ENCODE peak calls at places on chromosome 7, in four cellular contexts. X, B, Q and G are unnamed samples.

GRCh38 chr7:23020742-23021401 is 6.9 kb upstream of the HYCC1 start:
- DNase-seq in X (peak; percentile 70), B (peak; percentile 87), Q (no peak), G (no peak)

GRCh38 chr7:105285118-105285874 is 103.4 kb downstream of the SRPK2 start:
- DNase-seq in X (no peak), B (no peak), Q (no peak), G (no peak)

GRCh38 chr7:70698219-70698832 is 433.6 kb upstream of the GALNT17 start:
- DNase-seq in X (peak; percentile 56), B (peak; percentile 50), Q (peak; percentile 62), G (no peak)

GRCh38 chr7:45089314-45089891 is 634 bp upstream of the NACAD start:
- DNase-seq in X (peak; percentile 60), B (peak; percentile 37), Q (peak; percentile 49), G (peak; percentile 74)

GRCh38 chr7:2108501-2109250 is 124.1 kb downstream of the MAD1L1 start:
- DNase-seq in X (no peak), B (no peak), Q (no peak), G (no peak)

GRCh38 chr7:23335141-23335540 is 36.0 kb downstream of the MALSU1 start:
- DNase-seq in X (no peak), B (peak; percentile 13), Q (no peak), G (no peak)

GRCh38 chr7:102991077-102991539 is 78.3 kb downstream of the LRRC17 start:
- DNase-seq in X (no peak), B (peak; percentile 31), Q (no peak), G (no peak)

GRCh38 chr7:539731-540411 is 20.2 kb upstream of the PDGFA start:
- DNase-seq in X (peak; percentile 78), B (peak; percentile 97), Q (no peak), G (no peak)

GRCh38 chr7:144818516-144818915 is 17.3 kb downstream of the TPK1 start:
- DNase-seq in X (no peak), B (no peak), Q (no peak), G (peak; percentile 74)

GRCh38 chr7:87316097-87316700 is 29.3 kb upstream of the CROT start:
- DNase-seq in X (no peak), B (no peak), Q (no peak), G (no peak)

GRCh38 chr7:53350241-53350640 is 314.8 kb downstream of the POM121L12 start:
- DNase-seq in X (peak; percentile 11), B (peak; percentile 21), Q (peak; percentile 67), G (no peak)

GRCh38 chr7:47948096-47948790 is at the start of gene PKD1L1:
- DNase-seq in X (no peak), B (no peak), Q (no peak), G (no peak)

GRCh38 chr7:150980663-150981062 is 2.5 kb upstream of the KCNH2 start:
- DNase-seq in X (no peak), B (no peak), Q (peak; percentile 71), G (no peak)

GRCh38 chr7:130095812-130096211 is 25.5 kb downstream of the KLHDC10 start:
- DNase-seq in X (peak; percentile 84), B (no peak), Q (no peak), G (no peak)

GRCh38 chr7:226281-226882 is 34.0 kb downstream of the FAM20C start:
- DNase-seq in X (peak; percentile 75), B (peak; percentile 47), Q (no peak), G (no peak)

GRCh38 chr7:35359423-35359822 is 105.5 kb upstream of the TBX20 start:
- DNase-seq in X (no peak), B (no peak), Q (no peak), G (no peak)

GRCh38 chr7:519429-519973 is at the start of gene PDGFA:
- DNase-seq in X (peak; percentile 62), B (peak; percentile 51), Q (peak; percentile 74), G (no peak)

GRCh38 chr7:32154797-32155196 is 84.6 kb upstream of the PDE1C start:
- DNase-seq in X (no peak), B (no peak), Q (no peak), G (no peak)

GRCh38 chr7:112292162-112292561 is 85.7 kb downstream of the ZNF277 start:
- DNase-seq in X (no peak), B (no peak), Q (peak; percentile 5), G (no peak)

GRCh38 chr7:93715234-93715633 is 140.7 kb upstream of the CALCR start:
- DNase-seq in X (peak; percentile 55), B (peak; percentile 47), Q (peak; percentile 58), G (no peak)

GRCh38 chr7:47100815-47101435 is 481.0 kb downstream of the TNS3 start:
- DNase-seq in X (peak; percentile 51), B (peak; percentile 89), Q (peak; percentile 54), G (no peak)

GRCh38 chr7:51142741-51143390 is 173.7 kb downstream of the COBL start:
- DNase-seq in X (no peak), B (no peak), Q (no peak), G (no peak)

GRCh38 chr7:91288208-91288824 is 24.1 kb downstream of the FZD1 start:
- DNase-seq in X (peak; percentile 1), B (peak; percentile 53), Q (peak; percentile 42), G (no peak)

GRCh38 chr7:150926066-150926465 is 52.1 kb downstream of the KCNH2 start:
- DNase-seq in X (no peak), B (no peak), Q (no peak), G (no peak)

GRCh38 chr7:1713502-1714484 is 43.7 kb downstream of the ELFN1 start:
- DNase-seq in X (no peak), B (no peak), Q (peak; percentile 93), G (no peak)

GRCh38 chr7:726854-727103 is 280 bp downstream of the DNAAF5 start:
- DNase-seq in X (no peak), B (no peak), Q (peak; percentile 66), G (no peak)

GRCh38 chr7:143375298-143376034 is 5.7 kb upstream of the ZYX start:
- DNase-seq in X (no peak), B (peak; percentile 28), Q (no peak), G (peak; percentile 78)

GRCh38 chr7:117036034-117036669 is 82.9 kb downstream of the ST7 start:
- DNase-seq in X (no peak), B (no peak), Q (no peak), G (no peak)

DNA sequence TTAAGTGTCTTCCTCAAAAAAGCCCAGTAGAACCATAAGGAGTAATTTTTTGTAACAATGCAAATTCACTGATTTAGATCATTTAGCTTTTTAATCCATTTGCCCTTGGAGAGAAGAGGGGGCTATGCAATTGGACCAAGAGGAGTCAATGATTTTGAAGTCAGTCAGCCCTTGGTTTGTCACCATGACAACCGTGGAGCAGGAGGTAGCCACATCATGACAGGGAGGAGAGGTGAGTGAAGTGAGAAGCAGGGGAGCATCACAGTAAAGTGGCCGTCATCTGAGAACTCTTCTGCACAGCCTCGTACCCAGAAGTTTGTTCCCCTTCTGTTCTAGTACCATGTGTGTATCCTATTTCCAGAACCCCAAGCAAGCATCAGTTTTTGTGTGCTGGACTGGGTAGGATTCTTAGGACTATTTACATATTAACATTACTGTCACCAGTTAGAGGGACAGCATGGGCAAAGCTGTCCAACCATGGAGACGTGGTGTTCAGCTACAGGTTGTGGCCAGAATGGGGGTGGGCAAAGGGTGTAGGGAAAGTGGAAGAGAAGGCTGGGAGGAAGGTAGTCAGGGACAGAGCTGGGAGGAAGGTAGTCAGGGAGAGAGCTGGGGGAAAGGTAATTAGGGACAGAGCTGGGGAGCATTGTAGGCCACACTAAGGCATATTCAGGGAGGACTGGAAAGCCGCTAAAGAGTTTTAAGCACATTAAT is 13.1 kb downstream of the UBE3C start:
- DNase-seq in X (no peak), B (no peak), Q (no peak), G (no peak)
- H3K36me3 ChIP-seq in X (peaks cover 4% of the 10 kb centered on the region), B (peaks cover 11% of the 10 kb centered on the region), Q (no peaks in the 10 kb centered on the region), G (no peaks in the 10 kb centered on the region)

GRCh38 chr7:6444516-6445269 is 3.1 kb downstream of the DAGLB start:
- DNase-seq in X (peak; percentile 44), B (no peak), Q (no peak), G (no peak)
- H3K36me3 ChIP-seq in X (peaks cover 33% of the 10 kb centered on the region), B (peaks cover 34% of the 10 kb centered on the region), Q (peaks cover 11% of the 10 kb centered on the region), G (peaks cover 15% of the 10 kb centered on the region)

DNA sequence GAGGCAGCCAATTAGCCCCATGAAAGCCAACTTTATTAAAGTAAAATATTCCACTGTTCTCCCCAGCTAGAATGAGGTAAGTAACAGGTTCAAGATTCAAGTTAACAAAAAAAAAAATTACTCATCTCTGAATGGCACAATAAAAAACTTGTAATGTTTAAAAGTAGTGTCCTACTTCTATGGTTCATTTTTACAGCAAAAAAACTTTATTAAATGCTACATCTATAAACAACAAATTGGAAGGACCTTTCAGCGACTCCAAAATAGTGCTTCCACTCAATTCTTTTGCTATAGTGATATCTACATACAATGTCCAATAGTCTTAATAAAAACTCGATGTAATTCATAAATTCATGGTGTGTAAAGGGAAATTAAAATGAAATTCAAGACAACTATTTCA is 59.2 kb downstream of the EZH2 start:
- DNase-seq in X (no peak), B (no peak), Q (no peak), G (no peak)
- H3K36me3 ChIP-seq in X (peaks cover 8% of the 10 kb centered on the region), B (peaks cover 32% of the 10 kb centered on the region), Q (peaks cover 19% of the 10 kb centered on the region), G (no peaks in the 10 kb centered on the region)

GRCh38 chr7:4782333-4783291 is 7.2 kb downstream of the AP5Z1 start:
- DNase-seq in X (no peak), B (no peak), Q (no peak), G (no peak)
- H3K36me3 ChIP-seq in X (peaks cover 80% of the 10 kb centered on the region), B (no peaks in the 10 kb centered on the region), Q (peaks cover 12% of the 10 kb centered on the region), G (peaks cover 36% of the 10 kb centered on the region)

GRCh38 chr7:138587485-138587884 is 113.7 kb downstream of the SVOPL start:
- DNase-seq in X (no peak), B (no peak), Q (no peak), G (no peak)
- H3K36me3 ChIP-seq in X (peaks cover 35% of the 10 kb centered on the region), B (peaks cover 5% of the 10 kb centered on the region), Q (peaks cover 33% of the 10 kb centered on the region), G (peaks cover 4% of the 10 kb centered on the region)

GRCh38 chr7:8015095-8015745 is 46.6 kb downstream of the GLCCI1 start:
- DNase-seq in X (no peak), B (no peak), Q (no peak), G (no peak)
- H3K36me3 ChIP-seq in X (no peaks in the 10 kb centered on the region), B (no peaks in the 10 kb centered on the region), Q (no peaks in the 10 kb centered on the region), G (no peaks in the 10 kb centered on the region)

GRCh38 chr7:99030951-99031350 is 113.0 kb downstream of the SMURF1 start:
- DNase-seq in X (no peak), B (no peak), Q (no peak), G (no peak)
- H3K36me3 ChIP-seq in X (peaks cover 87% of the 10 kb centered on the region), B (peaks cover 60% of the 10 kb centered on the region), Q (peaks cover 70% of the 10 kb centered on the region), G (peaks cover 42% of the 10 kb centered on the region)